ENCODE peak calls at places on chromosome 2, in eight cellular contexts. R is body of pancreas, X is stomach, O is prostate gland, C is heart left ventricle, S is ovary, B is endothelial cell of umbilical vein, H is IMR-90. A is an unnamed sample.
A peak's percentile ranks its signal among the peaks of the same experiment; 100 is the strongest.

GRCh38 chr2:167293172-167293781 is 405.0 kb downstream of the XIRP2 start:
- DNase-seq in X (no peak), C (no peak), R (peak; percentile 2), H (peak; percentile 16), O (peak; percentile 5), B (peak; percentile 18), S (no peak), A (no peak)

GRCh38 chr2:226227341-226227740 is 572.3 kb downstream of the IRS1 start:
- DNase-seq in O (no peak), S (no peak), B (no peak), C (no peak), X (no peak), H (peak; percentile 18), R (no peak), A (no peak)

GRCh38 chr2:210227689-210228088 is 2.4 kb upstream of the ACADL start:
- DNase-seq in O (no peak), S (no peak), B (no peak), C (no peak), X (no peak), H (no peak), R (no peak), A (no peak)

GRCh38 chr2:71882949-71883472 is 264.7 kb downstream of the CYP26B1 start:
- DNase-seq in C (peak; percentile 87), H (peak; percentile 78), X (peak; percentile 46), B (peak; percentile 43), S (peak; percentile 53), O (no peak), R (peak; percentile 80), A (peak; percentile 73)

GRCh38 chr2:54927085-54927750 is 123.0 kb downstream of the RTN4 start:
- DNase-seq in X (peak; percentile 34), O (no peak), H (no peak), R (no peak), B (no peak), S (no peak), C (no peak), A (no peak)

GRCh38 chr2:1898461-1899395 is 154.4 kb upstream of the PXDN start:
- DNase-seq in C (no peak), H (no peak), R (peak; percentile 86), O (no peak), B (no peak), S (no peak), X (no peak), A (no peak)

GRCh38 chr2:239912938-239913631 is 112.1 kb downstream of the NDUFA10 start:
- DNase-seq in C (peak; percentile 38), R (no peak), O (no peak), H (no peak), X (peak; percentile 16), B (no peak), S (no peak), A (no peak)

GRCh38 chr2:205680067-205680466 is 2.2 kb upstream of the NRP2 start:
- DNase-seq in O (no peak), R (peak; percentile 60), S (no peak), B (peak; percentile 79), H (peak; percentile 92), C (no peak), X (peak; percentile 39), A (no peak)

GRCh38 chr2:105291981-105292380 is 37.6 kb downstream of the TGFBRAP1 start:
- DNase-seq in S (no peak), B (no peak), H (peak; percentile 10), R (no peak), O (no peak), X (no peak), C (no peak), A (no peak)

GRCh38 chr2:42342061-42342794 is 18.8 kb downstream of the COX7A2L start:
- DNase-seq in R (peak; percentile 65), X (no peak), H (peak; percentile 92), B (peak; percentile 57), O (no peak), C (no peak), S (no peak), A (no peak)

GRCh38 chr2:493278-493677 is 183.9 kb downstream of the TMEM18 start:
- DNase-seq in H (no peak), C (no peak), X (no peak), S (no peak), B (no peak), R (no peak), O (no peak), A (no peak)

GRCh38 chr2:205902041-205902898 is 183.7 kb downstream of the INO80D start:
- DNase-seq in H (peak; percentile 46), B (no peak), S (no peak), X (no peak), R (peak; percentile 37), O (peak; percentile 73), C (no peak), A (no peak)

GRCh38 chr2:199228887-199229819 is 228.6 kb downstream of the SATB2 start:
- DNase-seq in X (no peak), O (no peak), H (peak; percentile 97), B (no peak), R (no peak), S (no peak), C (no peak), A (no peak)

GRCh38 chr2:144330951-144331651 is 188.8 kb downstream of the ZEB2 start:
- DNase-seq in R (no peak), X (no peak), C (no peak), O (no peak), S (no peak), B (peak; percentile 57), H (peak; percentile 18), A (no peak)

GRCh38 chr2:28068098-28068497 is 177.6 kb downstream of the BABAM2 start:
- DNase-seq in S (no peak), B (peak; percentile 67), H (no peak), X (no peak), C (no peak), R (no peak), O (no peak), A (no peak)

GRCh38 chr2:207304798-207305197 is 139.1 kb upstream of the KLF7 start:
- DNase-seq in S (no peak), C (no peak), X (no peak), O (no peak), H (no peak), B (no peak), R (no peak), A (no peak)

GRCh38 chr2:70789304-70790078 is 952 bp downstream of the FIGLA start:
- DNase-seq in R (peak; percentile 75), S (peak; percentile 22), O (peak; percentile 48), B (peak; percentile 77), X (peak; percentile 54), H (peak; percentile 25), C (peak; percentile 74), A (peak; percentile 63)

GRCh38 chr2:192017844-192018243 is 171.0 kb upstream of the CAVIN2 start:
- DNase-seq in O (no peak), B (no peak), S (no peak), R (no peak), X (no peak), H (no peak), C (no peak), A (no peak)

GRCh38 chr2:70785137-70785911 is 5.1 kb downstream of the FIGLA start:
- DNase-seq in B (peak; percentile 33), H (no peak), S (no peak), R (no peak), O (no peak), C (no peak), X (no peak), A (no peak)

GRCh38 chr2:42092084-42092996 is 44.5 kb downstream of the PKDCC start:
- DNase-seq in C (no peak), O (no peak), S (no peak), R (peak; percentile 72), H (no peak), X (peak; percentile 55), B (peak; percentile 44), A (peak; percentile 45)

GRCh38 chr2:240877460-240878340 is 9.1 kb downstream of the AGXT start:
- DNase-seq in X (no peak), S (peak; percentile 9), O (no peak), R (no peak), H (no peak), B (no peak), C (no peak), A (peak; percentile 63)

GRCh38 chr2:73091696-73092095 is 20.2 kb upstream of the SFXN5 start:
- DNase-seq in B (no peak), S (no peak), R (no peak), O (no peak), X (no peak), C (no peak), H (no peak), A (no peak)
- H3K4me1 ChIP-seq in B (peaks cover 25% of the 10 kb centered on the region), S (no peaks in the 10 kb centered on the region), R (peaks cover 16% of the 10 kb centered on the region), O (no peaks in the 10 kb centered on the region), X (peaks cover 23% of the 10 kb centered on the region), C (peaks cover 20% of the 10 kb centered on the region), H (peaks cover 38% of the 10 kb centered on the region), A (peaks cover 6% of the 10 kb centered on the region)

GRCh38 chr2:37226863-37227262 is 4.5 kb downstream of the CEBPZ start:
- DNase-seq in R (no peak), H (no peak), B (no peak), C (no peak), S (no peak), X (no peak), O (no peak), A (no peak)
- H3K36me3 ChIP-seq in R (peaks cover 6% of the 10 kb centered on the region), H (peaks cover 18% of the 10 kb centered on the region), B (peaks cover 5% of the 10 kb centered on the region), C (peaks cover 9% of the 10 kb centered on the region), S (no peaks in the 10 kb centered on the region), X (peaks cover 47% of the 10 kb centered on the region), O (peaks cover 2% of the 10 kb centered on the region), A (peaks cover 3% of the 10 kb centered on the region)

GRCh38 chr2:20051518-20052228 is at the start of gene LAPTM4A:
- DNase-seq in B (peak; percentile 100), S (peak; percentile 99), O (peak; percentile 99), R (peak; percentile 99), X (peak; percentile 99), C (peak; percentile 99), H (peak; percentile 100), A (peak; percentile 99)
- TF ChIP-seq POLR2A in B (peak; percentile 38), S (peak; percentile 87), O (peak; percentile 95), R (peak; percentile 65), X (peak; percentile 89), C (no peak), H (peak; percentile 93), A (peak; percentile 96)

GRCh38 chr2:171325886-171326585 is 107.8 kb downstream of the METTL8 start:
- DNase-seq in X (no peak), H (no peak), C (no peak), B (peak; percentile 26), S (no peak), R (no peak), O (no peak), A (no peak)

GRCh38 chr2:171320208-171320621 is 113.6 kb downstream of the METTL8 start:
- DNase-seq in S (no peak), O (no peak), R (no peak), B (no peak), X (no peak), C (no peak), H (no peak), A (no peak)

GRCh38 chr2:171320731-171321130 is 113.1 kb downstream of the METTL8 start:
- DNase-seq in R (no peak), S (no peak), B (no peak), C (no peak), X (no peak), O (no peak), H (no peak), A (no peak)

GRCh38 chr2:171327043-171327496 is 106.7 kb downstream of the METTL8 start:
- DNase-seq in R (no peak), S (no peak), B (peak; percentile 13), C (no peak), X (no peak), H (peak; percentile 38), O (no peak), A (no peak)

GRCh38 chr2:171323971-171324528 is 109.7 kb downstream of the METTL8 start:
- DNase-seq in X (no peak), O (no peak), B (no peak), R (no peak), S (no peak), C (no peak), H (no peak), A (no peak)
- H3K4me1 ChIP-seq in X (no peaks in the 10 kb centered on the region), O (no peaks in the 10 kb centered on the region), B (peaks cover 6% of the 10 kb centered on the region), R (no peaks in the 10 kb centered on the region), S (no peaks in the 10 kb centered on the region), C (no peaks in the 10 kb centered on the region), H (peaks cover 7% of the 10 kb centered on the region), A (no peaks in the 10 kb centered on the region)

GRCh38 chr2:53896864-53897263 is 37.1 kb upstream of the GPR75 start:
- DNase-seq in C (no peak), S (no peak), X (no peak), R (no peak), B (no peak), H (peak; percentile 77), O (no peak), A (no peak)
- H3K36me3 ChIP-seq in C (peaks cover 52% of the 10 kb centered on the region), S (no peaks in the 10 kb centered on the region), X (peaks cover 100% of the 10 kb centered on the region), R (peaks cover 27% of the 10 kb centered on the region), B (peaks cover 8% of the 10 kb centered on the region), H (peaks cover 38% of the 10 kb centered on the region), O (no peaks in the 10 kb centered on the region), A (peaks cover 59% of the 10 kb centered on the region)

A was measured in upper lobe of left lung.